ENCODE peak calls at places on chromosome 3, in nine cellular contexts. One of them, this sample, is unnamed.
A peak's percentile ranks its signal among the peaks of the same experiment; 100 is the strongest.

GRCh38 chr3:77620009-77620408 is 580.1 kb downstream of the ROBO2 start:
- DNase-seq in GM12878: no peak
- DNase-seq in NB4: no peak
- DNase-seq in A549: no peak
- DNase-seq in IMR-90: peak; percentile 24
- DNase-seq in erythroblast: no peak
- DNase-seq in uterus: no peak
- DNase-seq in thyroid gland: no peak
- DNase-seq in stomach: no peak
- DNase-seq in this sample: peak; percentile 66

GRCh38 chr3:13480340-13481318 is 523 bp downstream of the HDAC11 start:
- DNase-seq in erythroblast: peak; percentile 47
- DNase-seq in NB4: no peak
- DNase-seq in IMR-90: peak; percentile 10
- DNase-seq in A549: peak; percentile 49
- DNase-seq in uterus: peak; percentile 29
- DNase-seq in stomach: no peak
- DNase-seq in thyroid gland: peak; percentile 40
- DNase-seq in GM12878: no peak
- DNase-seq in this sample: no peak

GRCh38 chr3:171453175-171453868 is 6.9 kb downstream of the TNIK start:
- DNase-seq in thyroid gland: no peak
- DNase-seq in erythroblast: peak; percentile 22
- DNase-seq in stomach: no peak
- DNase-seq in NB4: peak; percentile 47
- DNase-seq in GM12878: no peak
- DNase-seq in A549: no peak
- DNase-seq in IMR-90: no peak
- DNase-seq in uterus: no peak
- DNase-seq in this sample: no peak

GRCh38 chr3:151837057-151837456 is 23.1 kb downstream of the AADAC start:
- DNase-seq in erythroblast: peak; percentile 46
- DNase-seq in A549: peak; percentile 79
- DNase-seq in uterus: no peak
- DNase-seq in GM12878: no peak
- DNase-seq in NB4: peak; percentile 84
- DNase-seq in stomach: no peak
- DNase-seq in thyroid gland: no peak
- DNase-seq in IMR-90: peak; percentile 89
- DNase-seq in this sample: peak; percentile 28

GRCh38 chr3:97911459-97911858 is 60.8 kb downstream of the RIOX2 start:
- DNase-seq in stomach: no peak
- DNase-seq in A549: no peak
- DNase-seq in erythroblast: no peak
- DNase-seq in GM12878: no peak
- DNase-seq in thyroid gland: no peak
- DNase-seq in NB4: peak; percentile 5
- DNase-seq in IMR-90: no peak
- DNase-seq in uterus: no peak
- DNase-seq in this sample: no peak

GRCh38 chr3:50165388-50166308 is 10.5 kb downstream of the SEMA3F start:
- DNase-seq in uterus: no peak
- DNase-seq in thyroid gland: peak; percentile 87
- DNase-seq in erythroblast: no peak
- DNase-seq in NB4: no peak
- DNase-seq in IMR-90: peak; percentile 47
- DNase-seq in stomach: peak; percentile 43
- DNase-seq in GM12878: no peak
- DNase-seq in A549: no peak
- DNase-seq in this sample: no peak

GRCh38 chr3:32305477-32305876 is 67.0 kb downstream of the CMTM8 start:
- DNase-seq in IMR-90: no peak
- DNase-seq in stomach: no peak
- DNase-seq in erythroblast: no peak
- DNase-seq in A549: no peak
- DNase-seq in NB4: no peak
- DNase-seq in uterus: no peak
- DNase-seq in thyroid gland: no peak
- DNase-seq in GM12878: no peak
- DNase-seq in this sample: no peak

GRCh38 chr3:114566162-114566755 is 272.4 kb downstream of the TIGIT start:
- DNase-seq in NB4: no peak
- DNase-seq in IMR-90: no peak
- DNase-seq in A549: no peak
- DNase-seq in uterus: no peak
- DNase-seq in thyroid gland: no peak
- DNase-seq in GM12878: peak; percentile 46
- DNase-seq in stomach: no peak
- DNase-seq in erythroblast: no peak
- DNase-seq in this sample: no peak

GRCh38 chr3:106688463-106688862 is 688.8 kb upstream of the CCDC54 start:
- DNase-seq in A549: peak; percentile 20
- DNase-seq in erythroblast: no peak
- DNase-seq in IMR-90: peak; percentile 92
- DNase-seq in GM12878: no peak
- DNase-seq in thyroid gland: no peak
- DNase-seq in uterus: no peak
- DNase-seq in stomach: no peak
- DNase-seq in NB4: peak; percentile 0
- DNase-seq in this sample: peak; percentile 80

GRCh38 chr3:12750658-12751071 is 8.4 kb downstream of the TMEM40 start:
- DNase-seq in A549: no peak
- DNase-seq in NB4: peak; percentile 39
- DNase-seq in uterus: peak; percentile 57
- DNase-seq in IMR-90: peak; percentile 64
- DNase-seq in GM12878: peak; percentile 48
- DNase-seq in thyroid gland: no peak
- DNase-seq in stomach: no peak
- DNase-seq in erythroblast: no peak
- DNase-seq in this sample: no peak

GRCh38 chr3:146590521-146590920 is 14.6 kb downstream of the PLSCR5 start:
- DNase-seq in erythroblast: no peak
- DNase-seq in stomach: no peak
- DNase-seq in A549: no peak
- DNase-seq in thyroid gland: no peak
- DNase-seq in NB4: no peak
- DNase-seq in IMR-90: peak; percentile 40
- DNase-seq in GM12878: no peak
- DNase-seq in uterus: no peak
- DNase-seq in this sample: no peak

GRCh38 chr3:193490580-193490979 is 64.1 kb downstream of the ATP13A4 start:
- DNase-seq in stomach: no peak
- DNase-seq in thyroid gland: peak; percentile 47
- DNase-seq in A549: no peak
- DNase-seq in NB4: no peak
- DNase-seq in IMR-90: no peak
- DNase-seq in erythroblast: no peak
- DNase-seq in uterus: no peak
- DNase-seq in GM12878: no peak
- DNase-seq in this sample: no peak

GRCh38 chr3:14918356-14918860 is 29.0 kb upstream of the NR2C2 start:
- DNase-seq in stomach: no peak
- DNase-seq in IMR-90: no peak
- DNase-seq in A549: no peak
- DNase-seq in NB4: no peak
- DNase-seq in uterus: no peak
- DNase-seq in thyroid gland: no peak
- DNase-seq in erythroblast: no peak
- DNase-seq in GM12878: no peak
- DNase-seq in this sample: no peak

DNA sequence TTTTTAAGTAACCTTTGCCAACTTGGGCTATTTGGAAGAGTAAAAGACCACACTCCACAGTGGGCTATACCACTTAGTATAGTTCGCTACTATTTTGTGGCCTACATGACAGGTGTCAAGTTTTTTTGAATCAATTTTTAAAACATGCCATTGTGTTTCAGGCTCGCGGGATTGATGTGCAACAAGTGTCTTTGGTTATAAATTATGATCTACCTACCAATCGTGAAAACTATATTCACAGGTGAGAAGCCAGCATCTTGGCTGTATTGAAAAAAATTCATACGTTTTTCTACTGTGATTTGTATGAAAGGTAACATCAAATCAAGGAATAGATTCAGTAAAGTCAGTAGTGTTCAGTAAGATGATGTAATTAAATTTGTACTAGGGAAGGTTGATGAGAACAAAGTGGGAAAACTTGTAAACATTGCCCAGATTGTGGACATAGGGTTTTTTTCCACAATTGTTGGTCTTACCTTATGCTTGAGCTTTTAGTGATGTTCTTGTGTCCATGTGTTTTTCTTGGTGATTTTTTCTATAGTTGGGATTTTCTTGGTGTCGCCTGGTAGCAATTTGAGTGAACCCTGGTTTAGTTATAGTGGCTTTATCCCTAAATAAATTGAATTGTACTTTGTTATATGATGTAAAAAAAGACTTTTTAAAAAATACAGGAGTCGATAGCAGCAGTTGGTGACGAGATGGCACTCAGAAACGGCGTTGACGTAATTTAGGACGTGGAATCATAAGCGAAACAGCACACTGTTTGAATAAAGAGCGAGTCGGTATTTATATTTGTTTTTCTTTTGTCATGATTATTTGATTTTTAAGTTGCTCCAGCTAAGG is 4.5 kb downstream of the EIF4A2 start:
- DNase-seq in GM12878: no peak
- DNase-seq in A549: no peak
- DNase-seq in NB4: no peak
- DNase-seq in thyroid gland: no peak
- DNase-seq in erythroblast: no peak
- DNase-seq in stomach: no peak
- DNase-seq in IMR-90: no peak
- DNase-seq in uterus: no peak
- DNase-seq in this sample: no peak
- TF ChIP-seq POLR2A in GM12878: no peak
- TF ChIP-seq POLR2A in A549: no peak
- TF ChIP-seq POLR2A in NB4: no peak
- TF ChIP-seq POLR2A in thyroid gland: no peak
- TF ChIP-seq POLR2A in erythroblast: peak; percentile 29
- TF ChIP-seq POLR2A in stomach: no peak
- TF ChIP-seq POLR2A in IMR-90: peak; percentile 17
- TF ChIP-seq POLR2A in uterus: no peak
- TF ChIP-seq POLR2A in this sample: no peak

GRCh38 chr3:109336272-109336957 is 931 bp downstream of the DPPA4 start:
- DNase-seq in NB4: no peak
- DNase-seq in A549: no peak
- DNase-seq in uterus: no peak
- DNase-seq in IMR-90: peak; percentile 7
- DNase-seq in stomach: no peak
- DNase-seq in GM12878: no peak
- DNase-seq in thyroid gland: peak; percentile 10
- DNase-seq in erythroblast: peak; percentile 6
- DNase-seq in this sample: no peak
- TF ChIP-seq POLR2A in NB4: no peak
- TF ChIP-seq POLR2A in A549: no peak
- TF ChIP-seq POLR2A in uterus: no peak
- TF ChIP-seq POLR2A in IMR-90: no peak
- TF ChIP-seq POLR2A in stomach: no peak
- TF ChIP-seq POLR2A in GM12878: no peak
- TF ChIP-seq POLR2A in thyroid gland: no peak
- TF ChIP-seq POLR2A in erythroblast: no peak
- TF ChIP-seq POLR2A in this sample: no peak

GRCh38 chr3:52052831-52053306 is 3.5 kb downstream of the DUSP7 start:
- DNase-seq in NB4: peak; percentile 94
- DNase-seq in IMR-90: peak; percentile 77
- DNase-seq in stomach: peak; percentile 83
- DNase-seq in erythroblast: peak; percentile 34
- DNase-seq in A549: peak; percentile 38
- DNase-seq in uterus: peak; percentile 87
- DNase-seq in thyroid gland: peak; percentile 62
- DNase-seq in GM12878: peak; percentile 36
- DNase-seq in this sample: peak; percentile 88
- TF ChIP-seq POLR2A in NB4: no peak
- TF ChIP-seq POLR2A in IMR-90: no peak
- TF ChIP-seq POLR2A in stomach: no peak
- TF ChIP-seq POLR2A in erythroblast: no peak
- TF ChIP-seq POLR2A in A549: no peak
- TF ChIP-seq POLR2A in uterus: no peak
- TF ChIP-seq POLR2A in thyroid gland: peak; percentile 17
- TF ChIP-seq POLR2A in GM12878: no peak
- TF ChIP-seq POLR2A in this sample: no peak

GRCh38 chr3:149378420-149379388 is 1.3 kb upstream of the TM4SF1 start:
- DNase-seq in GM12878: no peak
- DNase-seq in IMR-90: no peak
- DNase-seq in stomach: no peak
- DNase-seq in thyroid gland: no peak
- DNase-seq in A549: no peak
- DNase-seq in erythroblast: no peak
- DNase-seq in uterus: no peak
- DNase-seq in NB4: no peak
- DNase-seq in this sample: no peak

GRCh38 chr3:149376728-149377407 is 581 bp downstream of the TM4SF1 start:
- DNase-seq in uterus: no peak
- DNase-seq in erythroblast: no peak
- DNase-seq in NB4: no peak
- DNase-seq in IMR-90: peak; percentile 59
- DNase-seq in stomach: no peak
- DNase-seq in GM12878: no peak
- DNase-seq in thyroid gland: peak; percentile 41
- DNase-seq in A549: no peak
- DNase-seq in this sample: no peak

GRCh38 chr3:149375824-149376196 is 1.6 kb downstream of the TM4SF1 start:
- DNase-seq in erythroblast: no peak
- DNase-seq in IMR-90: no peak
- DNase-seq in GM12878: no peak
- DNase-seq in uterus: no peak
- DNase-seq in A549: no peak
- DNase-seq in NB4: no peak
- DNase-seq in thyroid gland: no peak
- DNase-seq in stomach: no peak
- DNase-seq in this sample: no peak

GRCh38 chr3:149375164-149375823 is 2.2 kb downstream of the TM4SF1 start:
- DNase-seq in A549: no peak
- DNase-seq in GM12878: no peak
- DNase-seq in erythroblast: no peak
- DNase-seq in thyroid gland: no peak
- DNase-seq in NB4: no peak
- DNase-seq in IMR-90: peak; percentile 49
- DNase-seq in stomach: no peak
- DNase-seq in uterus: no peak
- DNase-seq in this sample: no peak

DNA sequence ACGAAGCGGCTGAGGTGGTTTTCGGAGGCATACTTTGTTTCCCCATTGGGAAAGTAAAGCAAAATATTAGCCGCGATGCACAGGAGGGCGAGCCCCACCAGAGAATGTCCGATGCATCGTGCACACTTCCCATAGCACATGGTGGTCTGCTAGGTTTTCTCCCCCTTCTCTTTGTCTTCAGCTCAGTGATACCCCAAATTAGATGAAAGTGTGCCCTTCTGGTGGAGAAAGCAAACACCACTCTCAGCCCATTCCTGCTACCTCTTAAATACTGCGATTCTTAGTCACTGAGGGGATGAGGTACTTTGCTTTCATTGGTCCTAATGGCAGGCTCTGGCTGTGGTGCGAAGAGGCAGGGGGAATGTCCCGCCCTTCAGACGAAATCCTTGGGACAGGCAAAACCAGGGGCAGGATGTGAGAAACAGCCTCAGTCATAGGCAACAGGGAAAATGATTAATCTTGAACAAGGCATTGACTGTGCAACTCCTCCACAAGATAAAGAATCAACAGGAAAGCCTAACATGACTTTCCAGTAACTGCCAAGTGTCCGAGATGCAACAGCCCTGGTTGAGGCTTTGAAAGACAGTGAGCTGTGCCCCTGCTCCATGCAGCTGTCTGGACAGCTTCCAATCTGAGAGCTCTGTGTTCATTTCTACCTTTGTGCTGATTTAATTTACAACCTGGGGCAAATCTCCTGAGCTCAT is at the start of gene TM4SF1:
- DNase-seq in uterus: peak; percentile 68
- DNase-seq in GM12878: no peak
- DNase-seq in stomach: peak; percentile 65
- DNase-seq in thyroid gland: peak; percentile 32
- DNase-seq in NB4: no peak
- DNase-seq in erythroblast: no peak
- DNase-seq in IMR-90: peak; percentile 97
- DNase-seq in A549: peak; percentile 87
- DNase-seq in this sample: no peak
- TF ChIP-seq POLR2A in uterus: peak; percentile 58
- TF ChIP-seq POLR2A in GM12878: no peak
- TF ChIP-seq POLR2A in stomach: no peak
- TF ChIP-seq POLR2A in thyroid gland: peak; percentile 40
- TF ChIP-seq POLR2A in NB4: no peak
- TF ChIP-seq POLR2A in erythroblast: no peak
- TF ChIP-seq POLR2A in IMR-90: peak; percentile 99
- TF ChIP-seq POLR2A in A549: peak; percentile 90
- TF ChIP-seq POLR2A in this sample: no peak